ENCODE peak calls at places on chromosomes 1 and 21, in six cellular contexts. Z is uterus, R is fibroblast of lung, O is choroid plexus epithelial cell, I is right lobe of liver, H is IMR-90. U is an unnamed sample.

GRCh38 chr1:86394416-86394815 is 1.7 kb downstream of the ODF2L start:
- DNase-seq in Z (no peak), R (peak; percentile 26), O (peak; percentile 50), I (no peak), H (peak; percentile 49), U (no peak)

GRCh38 chr1:56644941-56645662 is at the start of gene PRKAA2:
- DNase-seq in Z (peak; percentile 33), R (peak; percentile 14), O (no peak), I (peak; percentile 46), H (peak; percentile 12), U (no peak)

GRCh38 chr21:46184625-46185555 is 631 bp upstream of the SPATC1L start:
- DNase-seq in Z (peak; percentile 80), R (peak; percentile 92), O (peak; percentile 94), I (peak; percentile 65), H (peak; percentile 75), U (peak; percentile 83)

GRCh38 chr1:50329332-50329932 is 93.8 kb downstream of the DMRTA2 start:
- DNase-seq in Z (no peak), R (no peak), O (no peak), I (no peak), H (no peak), U (no peak)

GRCh38 chr1:7121622-7121988 is 336.4 kb downstream of the CAMTA1 start:
- DNase-seq in Z (peak; percentile 23), R (no peak), O (no peak), I (peak; percentile 87), H (no peak), U (peak; percentile 62)

GRCh38 chr21:39441502-39442475 is 3.8 kb downstream of the LCA5L start:
- DNase-seq in Z (no peak), R (peak; percentile 68), O (peak; percentile 79), I (no peak), H (peak; percentile 68), U (no peak)

GRCh38 chr1:1420654-1421134 is 382 bp downstream of the ANKRD65 start:
- DNase-seq in Z (no peak), R (no peak), O (no peak), I (no peak), H (no peak), U (no peak)

GRCh38 chr21:32412162-32412997 is at the start of gene EVA1C:
- DNase-seq in Z (peak; percentile 77), R (peak; percentile 63), O (peak; percentile 49), I (peak; percentile 75), H (peak; percentile 30), U (no peak)

GRCh38 chr1:84726593-84727275 is 36.5 kb upstream of the SSX2IP start:
- DNase-seq in Z (no peak), R (peak; percentile 56), O (peak; percentile 10), I (no peak), H (peak; percentile 66), U (no peak)

GRCh38 chr1:10960406-10960805 is 52.0 kb upstream of the TARDBP start:
- DNase-seq in Z (no peak), R (no peak), O (no peak), I (no peak), H (no peak), U (no peak)

GRCh38 chr21:35226960-35227741 is 178.0 kb upstream of the RUNX1 start:
- DNase-seq in Z (no peak), R (no peak), O (no peak), I (no peak), H (no peak), U (no peak)

GRCh38 chr1:7450772-7451171 is 320.3 kb upstream of the VAMP3 start:
- DNase-seq in Z (no peak), R (no peak), O (no peak), I (no peak), H (no peak), U (no peak)

GRCh38 chr1:223217781-223218180 is 74.7 kb upstream of the TLR5 start:
- DNase-seq in Z (no peak), R (no peak), O (no peak), I (no peak), H (no peak), U (no peak)

GRCh38 chr1:20124451-20125057 is 5.2 kb upstream of the PLA2G2D start:
- DNase-seq in Z (no peak), R (peak; percentile 69), O (peak; percentile 68), I (no peak), H (peak; percentile 65), U (peak; percentile 52)

GRCh38 chr1:151988405-151988851 is 5.2 kb downstream of the S100A10 start:
- DNase-seq in Z (no peak), R (peak; percentile 62), O (peak; percentile 88), I (no peak), H (peak; percentile 74), U (peak; percentile 92)

GRCh38 chr1:19315378-19316206 is 3.5 kb downstream of the SLC66A1 start:
- DNase-seq in Z (no peak), R (peak; percentile 39), O (peak; percentile 57), I (peak; percentile 42), H (peak; percentile 70), U (no peak)

GRCh38 chr1:55472784-55473183 is 257.6 kb upstream of the USP24 start:
- DNase-seq in Z (peak; percentile 27), R (no peak), O (peak; percentile 37), I (no peak), H (peak; percentile 31), U (no peak)

GRCh38 chr21:21897275-21897883 is 899.2 kb downstream of the NCAM2 start:
- DNase-seq in Z (no peak), R (peak; percentile 13), O (no peak), I (no peak), H (no peak), U (no peak)

GRCh38 chr1:172789840-172790239 is 130.9 kb downstream of the FASLG start:
- DNase-seq in Z (no peak), R (no peak), O (no peak), I (no peak), H (no peak), U (no peak)

GRCh38 chr21:36452281-36452680 is 27.6 kb downstream of the CLDN14 start:
- DNase-seq in Z (no peak), R (no peak), O (no peak), I (no peak), H (no peak), U (no peak)

GRCh38 chr21:45981641-45982255 is at the start of gene COL6A1:
- DNase-seq in Z (peak; percentile 75), R (no peak), O (peak; percentile 19), I (peak; percentile 75), H (peak; percentile 66), U (no peak)

GRCh38 chr1:152182431-152182830 is 23.4 kb upstream of the RPTN start:
- DNase-seq in Z (no peak), R (peak; percentile 18), O (peak; percentile 81), I (no peak), H (no peak), U (no peak)

GRCh38 chr1:197481101-197481500 is 213.0 kb downstream of the CRB1 start:
- DNase-seq in Z (no peak), R (peak; percentile 14), O (no peak), I (no peak), H (no peak), U (no peak)

GRCh38 chr1:37782491-37782890 is 11.2 kb upstream of the MANEAL start:
- DNase-seq in Z (no peak), R (no peak), O (no peak), I (no peak), H (no peak), U (no peak)

GRCh38 chr1:13956386-13956785 is 256.4 kb downstream of the PRDM2 start:
- DNase-seq in Z (no peak), R (peak; percentile 78), O (peak; percentile 49), I (no peak), H (no peak), U (peak; percentile 16)

GRCh38 chr1:168112673-168113305 is 23.9 kb downstream of the GPR161 start:
- DNase-seq in Z (no peak), R (peak; percentile 49), O (peak; percentile 83), I (no peak), H (peak; percentile 81), U (peak; percentile 68)

GRCh38 chr1:98296681-98297080 is 364.8 kb upstream of the SNX7 start:
- DNase-seq in Z (no peak), R (no peak), O (no peak), I (no peak), H (no peak), U (no peak)

GRCh38 chr1:58903450-58904298 is 119.8 kb upstream of the JUN start:
- DNase-seq in Z (peak; percentile 96), R (peak; percentile 94), O (peak; percentile 95), I (peak; percentile 97), H (peak; percentile 89), U (no peak)

GRCh38 chr1:211935448-211935970 is 99.8 kb downstream of the INTS7 start:
- DNase-seq in Z (no peak), R (no peak), O (no peak), I (no peak), H (no peak), U (no peak)

GRCh38 chr1:229636042-229636441 is 10.0 kb downstream of the URB2 start:
- DNase-seq in Z (no peak), R (no peak), O (no peak), I (no peak), H (no peak), U (no peak)

GRCh38 chr1:228282329-228283042 is 74.6 kb downstream of the OBSCN start:
- DNase-seq in Z (no peak), R (peak; percentile 28), O (no peak), I (no peak), H (peak; percentile 71), U (peak; percentile 19)

GRCh38 chr1:40785446-40785845 is 1.9 kb downstream of the KCNQ4 start:
- DNase-seq in Z (no peak), R (no peak), O (no peak), I (no peak), H (no peak), U (no peak)
- H3K4me3 ChIP-seq in Z (no peak overlapping the region), R (no peak overlapping the region), O (no peak overlapping the region), I (no peak overlapping the region), H (no peak overlapping the region), U (no peak overlapping the region)

DNA sequence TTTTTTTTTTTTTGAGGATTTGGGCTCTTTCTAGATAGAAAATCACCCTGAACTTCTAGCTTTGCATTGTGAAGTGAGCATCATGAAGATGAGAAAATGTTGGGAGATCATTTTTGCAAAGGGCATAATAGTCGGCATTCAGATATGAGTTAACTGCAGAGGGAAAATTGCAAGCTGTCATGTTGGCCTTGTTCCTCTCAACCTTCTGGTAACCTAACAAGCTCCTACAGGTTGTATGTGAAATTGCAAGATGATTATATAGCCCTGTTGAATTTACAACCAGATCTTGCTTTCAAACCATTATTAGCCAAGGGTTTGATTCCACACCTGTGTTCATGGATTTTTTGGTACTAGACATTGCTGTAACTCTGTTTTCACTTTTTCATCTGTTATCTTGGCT is 2.2 kb downstream of the ELOA start:
- DNase-seq in Z (no peak), R (peak; percentile 58), O (peak; percentile 70), I (no peak), H (peak; percentile 62), U (no peak)
- TF ChIP-seq CTCF in Z (no peak), R (peak; percentile 51), O (peak; percentile 57), I (peak; percentile 33), H (peak; percentile 45), U (peak; percentile 58)

DNA sequence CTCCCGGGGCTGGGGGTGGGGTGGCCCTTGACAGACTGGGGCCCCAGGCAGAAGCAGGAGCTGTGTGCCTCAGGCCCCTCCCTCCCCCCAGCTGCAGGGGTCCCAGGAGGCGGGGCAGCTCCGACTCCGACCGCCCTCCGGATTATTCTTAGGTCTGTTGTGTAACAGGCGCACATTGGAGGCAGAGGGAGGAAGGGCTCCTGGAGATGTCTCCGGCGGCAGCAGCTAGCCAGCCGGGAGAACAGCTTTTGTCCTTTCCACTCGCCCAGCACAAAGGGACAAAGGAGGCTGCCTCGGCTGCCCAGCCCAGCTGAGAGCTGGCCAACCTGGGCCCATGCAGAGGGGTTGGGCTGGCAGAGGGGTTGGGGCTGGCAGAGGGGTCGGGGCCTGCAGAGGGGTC is 29.7 kb upstream of the PLCH2 start:
- DNase-seq in Z (no peak), R (no peak), O (peak; percentile 60), I (no peak), H (no peak), U (peak; percentile 53)
- H3K4me3 ChIP-seq in Z (no peak overlapping the region), R (no peak overlapping the region), O (no peak overlapping the region), I (no peak overlapping the region), H (no peak overlapping the region), U (no peak overlapping the region)

GRCh38 chr1:231964955-231965354 is 338.4 kb downstream of the DISC1 start:
- DNase-seq in Z (no peak), R (peak; percentile 12), O (peak; percentile 54), I (no peak), H (no peak), U (no peak)
- TF ChIP-seq CTCF in Z (no peak), R (no peak), O (no peak), I (no peak), H (no peak), U (no peak)

U was measured in retinal pigment epithelial cell.